ENCODE peak calls at places on chromosomes 3 and 15, in ten cellular contexts. R is left ventricle myocardium inferior; L is psoas muscle; B is stomach; W is fibroblast of lung; Y is Peyer's patch; M is CD8-positive, alpha-beta memory T cell; V is IMR-90; O is astrocyte; S is PC-3. C is an unnamed sample. For H3K4me1 and H3K9me3, the result is how much of the 10 kb centered on the place peaks cover.

GRCh38 chr15:70259640-70260066 is 161.9 kb upstream of the TLE3 start:
- DNase-seq in R (no peak), L (no peak), B (no peak), W (no peak), Y (no peak), M (no peak), V (no peak), O (no peak), S (no peak), C (no peak)

GRCh38 chr3:17808994-17809393 is 66.6 kb upstream of the TBC1D5 start:
- DNase-seq in R (no peak), L (no peak), B (no peak), W (peak), Y (no peak), M (no peak), V (peak), O (peak), S (peak), C (no peak)

GRCh38 chr3:187049462-187050101 is 89.7 kb downstream of the RPL39L start:
- DNase-seq in R (no peak), L (no peak), B (no peak), W (no peak), Y (no peak), M (no peak), V (no peak), O (no peak), S (no peak), C (no peak)

GRCh38 chr3:197031315-197032285 is 2.0 kb upstream of the MELTF start:
- DNase-seq in R (peak), L (peak), B (peak), W (peak), Y (peak), M (no peak), V (peak), O (peak), S (peak), C (peak)

GRCh38 chr3:9915252-9916141 is 1.4 kb upstream of the IL17RC start:
- DNase-seq in R (peak), L (peak), B (peak), W (peak), Y (peak), M (no peak), V (peak), O (peak), S (peak), C (no peak)

GRCh38 chr15:31459011-31459748 is 132.5 kb downstream of the KLF13 start:
- DNase-seq in R (no peak), L (no peak), B (peak), W (no peak), Y (no peak), M (no peak), V (peak), O (no peak), S (no peak), C (no peak)

GRCh38 chr15:94135748-94136147 is 95.6 kb upstream of the MCTP2 start:
- DNase-seq in R (no peak), L (no peak), B (no peak), W (no peak), Y (no peak), M (no peak), V (no peak), O (no peak), S (peak), C (no peak)

GRCh38 chr3:145776782-145777408 is 384.1 kb downstream of the PLOD2 start:
- DNase-seq in R (no peak), L (no peak), B (peak), W (peak), Y (no peak), M (no peak), V (peak), O (peak), S (peak), C (no peak)

GRCh38 chr3:121411554-121411953 is 134.2 kb downstream of the POLQ start:
- DNase-seq in R (no peak), L (no peak), B (no peak), W (peak), Y (no peak), M (no peak), V (peak), O (peak), S (peak), C (no peak)

GRCh38 chr3:14508966-14509795 is 31.0 kb downstream of the GRIP2 start:
- DNase-seq in R (peak), L (peak), B (peak), W (peak), Y (peak), M (peak), V (peak), O (no peak), S (peak), C (no peak)

GRCh38 chr3:55964491-55964980 is 477.4 kb upstream of the WNT5A start:
- DNase-seq in R (no peak), L (no peak), B (no peak), W (peak), Y (no peak), M (no peak), V (no peak), O (peak), S (no peak), C (no peak)

GRCh38 chr3:32460031-32460749 is 42.5 kb downstream of the CMTM6 start:
- DNase-seq in R (no peak), L (no peak), B (no peak), W (no peak), Y (no peak), M (peak), V (no peak), O (no peak), S (no peak), C (no peak)

GRCh38 chr3:69738291-69738690 is 973 bp upstream of the MITF start:
- DNase-seq in R (no peak), L (no peak), B (no peak), W (peak), Y (no peak), M (no peak), V (peak), O (peak), S (peak), C (no peak)

GRCh38 chr3:74149466-74149865 is 465.0 kb downstream of the CNTN3 start:
- DNase-seq in R (no peak), L (no peak), B (no peak), W (no peak), Y (no peak), M (no peak), V (no peak), O (no peak), S (no peak), C (no peak)

GRCh38 chr3:127674793-127675189 is 2.0 kb downstream of the ABTB1 start:
- DNase-seq in R (peak), L (no peak), B (peak), W (no peak), Y (peak), M (no peak), V (no peak), O (no peak), S (no peak), C (no peak)

GRCh38 chr3:192170031-192170430 is 557.3 kb downstream of the FGF12 start:
- DNase-seq in R (no peak), L (no peak), B (no peak), W (peak), Y (no peak), M (no peak), V (no peak), O (peak), S (no peak), C (no peak)

GRCh38 chr3:53680026-53680425 is 166.2 kb downstream of the CHDH start:
- DNase-seq in R (peak), L (no peak), B (no peak), W (peak), Y (no peak), M (no peak), V (peak), O (no peak), S (no peak), C (no peak)

GRCh38 chr3:172145287-172145686 is 105.9 kb downstream of the FNDC3B start:
- DNase-seq in R (no peak), L (no peak), B (no peak), W (no peak), Y (no peak), M (no peak), V (no peak), O (no peak), S (no peak), C (no peak)

GRCh38 chr3:185176756-185177359 is 24.0 kb upstream of the C3orf70 start:
- DNase-seq in R (peak), L (no peak), B (no peak), W (peak), Y (no peak), M (no peak), V (peak), O (no peak), S (peak), C (no peak)

GRCh38 chr3:47005212-47006144 is 26.0 kb downstream of the NBEAL2 start:
- DNase-seq in R (no peak), L (peak), B (no peak), W (no peak), Y (peak), M (no peak), V (no peak), O (no peak), S (no peak), C (no peak)

GRCh38 chr3:142735462-142735861 is 11.6 kb downstream of the TRPC1 start:
- DNase-seq in R (no peak), L (no peak), B (no peak), W (no peak), Y (no peak), M (no peak), V (no peak), O (no peak), S (no peak), C (no peak)

GRCh38 chr15:87572381-87572780 is 684.2 kb downstream of the NTRK3 start:
- DNase-seq in R (no peak), L (no peak), B (no peak), W (peak), Y (no peak), M (no peak), V (no peak), O (peak), S (peak), C (no peak)

GRCh38 chr3:130834476-130834875 is 59.4 kb upstream of the ATP2C1 start:
- DNase-seq in R (no peak), L (no peak), B (no peak), W (peak), Y (no peak), M (no peak), V (peak), O (peak), S (peak), C (no peak)

GRCh38 chr3:50260027-50260941 is 8.7 kb upstream of the SEMA3B start:
- DNase-seq in R (peak), L (peak), B (peak), W (peak), Y (peak), M (peak), V (peak), O (peak), S (peak), C (peak)

GRCh38 chr15:47477253-47477652 is 240.1 kb upstream of the SEMA6D start:
- DNase-seq in R (no peak), L (no peak), B (no peak), W (no peak), Y (no peak), M (no peak), V (no peak), O (no peak), S (no peak), C (no peak)

GRCh38 chr3:174951023-174951422 is 91.9 kb downstream of the NAALADL2 start:
- DNase-seq in R (no peak), L (no peak), B (no peak), W (peak), Y (no peak), M (no peak), V (peak), O (peak), S (peak), C (no peak)

GRCh38 chr3:54841461-54841860 is 86.4 kb downstream of the LRTM1 start:
- DNase-seq in R (no peak), L (no peak), B (no peak), W (no peak), Y (no peak), M (no peak), V (no peak), O (no peak), S (no peak), C (no peak)

GRCh38 chr15:58521293-58521991 is 89.7 kb downstream of the LIPC start:
- DNase-seq in R (peak), L (peak), B (no peak), W (peak), Y (no peak), M (no peak), V (peak), O (peak), S (peak), C (no peak)

GRCh38 chr3:149018247-149018646 is 26.9 kb downstream of the GYG1 start:
- DNase-seq in R (no peak), L (no peak), B (no peak), W (peak), Y (no peak), M (no peak), V (peak), O (peak), S (no peak), C (no peak)

GRCh38 chr3:141499965-141500364 is 13.1 kb downstream of the RASA2 start:
- DNase-seq in R (no peak), L (no peak), B (no peak), W (no peak), Y (no peak), M (peak), V (no peak), O (no peak), S (no peak), C (no peak)

GRCh38 chr3:142035308-142035922 is 113.9 kb downstream of the TFDP2 start:
- DNase-seq in R (no peak), L (no peak), B (no peak), W (no peak), Y (no peak), M (no peak), V (no peak), O (no peak), S (no peak), C (no peak)

GRCh38 chr3:170222647-170223541 is 670 bp downstream of the PRKCI start:
- DNase-seq in R (no peak), L (no peak), B (peak), W (peak), Y (no peak), M (peak), V (peak), O (no peak), S (peak), C (peak)

GRCh38 chr15:45198337-45199135 is 10.8 kb upstream of the SHF start:
- DNase-seq in R (peak), L (peak), B (peak), W (peak), Y (peak), M (peak), V (peak), O (peak), S (peak), C (peak)

GRCh38 chr3:41598804-41599481 is 363.0 kb downstream of the ULK4 start:
- DNase-seq in R (no peak), L (no peak), B (no peak), W (peak), Y (no peak), M (no peak), V (peak), O (peak), S (no peak), C (no peak)

GRCh38 chr3:122151480-122151879 is 32.0 kb upstream of the CASR start:
- DNase-seq in R (no peak), L (no peak), B (no peak), W (no peak), Y (no peak), M (no peak), V (peak), O (no peak), S (peak), C (no peak)

GRCh38 chr15:59410448-59410896 is 27.5 kb upstream of the FAM81A start:
- DNase-seq in R (no peak), L (no peak), B (peak), W (peak), Y (no peak), M (no peak), V (no peak), O (peak), S (peak), C (no peak)

GRCh38 chr3:16072420-16073110 is 101.9 kb upstream of the GALNT15 start:
- DNase-seq in R (no peak), L (no peak), B (no peak), W (peak), Y (no peak), M (no peak), V (peak), O (peak), S (peak), C (no peak)

GRCh38 chr3:16070707-16071106 is 103.8 kb upstream of the GALNT15 start:
- DNase-seq in R (no peak), L (no peak), B (no peak), W (no peak), Y (no peak), M (no peak), V (no peak), O (no peak), S (no peak), C (no peak)

GRCh38 chr3:16069149-16069922 is 105.1 kb upstream of the GALNT15 start:
- DNase-seq in R (no peak), L (no peak), B (no peak), W (peak), Y (no peak), M (no peak), V (peak), O (peak), S (peak), C (no peak)

GRCh38 chr3:16073218-16073617 is 101.3 kb upstream of the GALNT15 start:
- DNase-seq in R (no peak), L (no peak), B (no peak), W (no peak), Y (no peak), M (no peak), V (no peak), O (no peak), S (peak), C (no peak)

DNA sequence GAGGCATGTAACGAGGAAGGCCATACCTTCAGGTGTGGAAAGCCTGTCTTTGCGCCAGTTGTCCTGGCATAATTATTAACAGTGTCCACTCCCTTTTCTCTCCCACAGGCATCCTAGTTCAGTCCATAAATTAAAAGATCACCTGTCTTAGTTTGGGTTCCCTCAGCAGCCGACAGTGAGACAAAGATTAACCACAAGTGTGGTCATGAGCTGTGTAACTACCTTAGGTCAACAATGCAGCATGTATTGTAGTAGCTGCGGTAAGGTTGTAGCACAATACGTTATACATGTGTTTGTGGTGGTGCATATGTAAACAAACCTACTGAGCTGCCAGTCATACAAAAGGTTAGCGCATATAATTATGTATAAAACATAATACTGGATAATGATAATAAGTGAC is 103.2 kb upstream of the GALNT15 start:
- DNase-seq in R (no peak), L (no peak), B (no peak), W (peak), Y (no peak), M (no peak), V (no peak), O (peak), S (peak), C (no peak)
- H3K4me1 ChIP-seq in R (under half), L (under half), B (under half), W (under half), Y (under half), M (under half), V (under half), O (under half), S (half or more), C (under half)

GRCh38 chr3:195153653-195154052 is 117.3 kb downstream of the XXYLT1 start:
- DNase-seq in R (no peak), L (no peak), B (no peak), W (no peak), Y (no peak), M (no peak), V (peak), O (no peak), S (no peak), C (no peak)

GRCh38 chr3:195153121-195153520 is 117.8 kb downstream of the XXYLT1 start:
- DNase-seq in R (no peak), L (peak), B (no peak), W (no peak), Y (no peak), M (no peak), V (peak), O (no peak), S (no peak), C (no peak)

GRCh38 chr3:195150194-195151118 is 120.5 kb downstream of the XXYLT1 start:
- DNase-seq in R (peak), L (peak), B (peak), W (peak), Y (peak), M (peak), V (peak), O (peak), S (peak), C (peak)

GRCh38 chr3:195151402-195151801 is 119.6 kb downstream of the XXYLT1 start:
- DNase-seq in R (no peak), L (no peak), B (no peak), W (no peak), Y (no peak), M (no peak), V (no peak), O (no peak), S (no peak), C (no peak)

DNA sequence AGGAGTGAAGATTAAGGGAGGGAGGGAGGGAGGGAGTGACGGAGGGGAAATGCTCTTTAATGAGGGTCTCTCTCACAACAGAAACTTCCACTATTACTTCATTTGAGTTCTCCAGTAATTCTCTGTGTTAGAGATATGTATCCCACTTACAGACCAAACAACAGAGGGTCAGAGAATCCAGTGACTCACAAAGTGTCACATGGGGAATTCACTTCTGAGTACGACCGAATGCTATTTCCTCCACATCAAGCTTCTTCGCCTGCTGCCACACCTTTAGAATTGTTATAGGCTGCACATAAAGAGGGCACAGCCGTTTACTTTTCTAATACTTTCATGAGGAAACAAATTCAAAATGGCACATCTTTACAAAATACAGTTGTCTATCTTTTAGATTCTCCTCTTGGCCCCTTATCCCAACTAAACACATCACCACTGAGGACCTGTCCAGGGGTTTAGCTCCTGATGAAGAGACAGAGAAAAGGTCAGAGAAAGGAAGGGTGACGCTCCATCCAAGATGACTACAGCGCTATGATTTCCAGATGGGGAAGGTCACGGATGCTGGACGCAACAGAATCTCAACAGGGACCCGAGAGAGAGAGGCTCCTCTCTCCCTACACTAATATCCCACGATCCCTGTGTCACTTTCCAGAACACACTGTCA is 119.0 kb downstream of the XXYLT1 start:
- DNase-seq in R (no peak), L (no peak), B (no peak), W (peak), Y (no peak), M (no peak), V (peak), O (peak), S (peak), C (no peak)
- H3K27ac ChIP-seq in R (peak), L (peak), B (peak), W (peak), Y (no peak), M (no peak), V (peak), O (peak), S (peak), C (no peak)

DNA sequence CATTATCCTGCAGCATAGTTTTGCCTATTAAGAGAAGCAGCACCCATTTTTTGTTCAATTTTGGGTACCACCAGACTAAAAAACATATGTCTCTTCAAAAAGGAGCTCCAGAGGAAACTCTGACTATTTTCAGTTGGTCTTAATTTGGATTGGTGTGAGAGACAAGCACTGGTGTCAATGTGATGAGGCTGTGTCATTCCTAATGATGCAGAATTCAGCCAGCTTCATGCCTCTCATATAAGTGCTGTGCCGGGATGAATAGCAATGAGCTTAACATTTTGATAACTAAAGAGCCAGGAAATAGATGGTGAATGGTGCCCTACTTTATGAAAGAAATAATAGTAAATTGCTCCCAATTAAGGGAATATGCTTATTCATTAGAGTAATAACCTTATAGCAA is 15.9 kb downstream of the POPDC2 start:
- DNase-seq in R (no peak), L (no peak), B (no peak), W (no peak), Y (no peak), M (no peak), V (no peak), O (no peak), S (no peak), C (no peak)
- H3K9me3 ChIP-seq in R (under half), L (under half), B (under half), W (under half), Y (under half), M (under half), V (under half), O (under half), S (under half), C (under half)

DNA sequence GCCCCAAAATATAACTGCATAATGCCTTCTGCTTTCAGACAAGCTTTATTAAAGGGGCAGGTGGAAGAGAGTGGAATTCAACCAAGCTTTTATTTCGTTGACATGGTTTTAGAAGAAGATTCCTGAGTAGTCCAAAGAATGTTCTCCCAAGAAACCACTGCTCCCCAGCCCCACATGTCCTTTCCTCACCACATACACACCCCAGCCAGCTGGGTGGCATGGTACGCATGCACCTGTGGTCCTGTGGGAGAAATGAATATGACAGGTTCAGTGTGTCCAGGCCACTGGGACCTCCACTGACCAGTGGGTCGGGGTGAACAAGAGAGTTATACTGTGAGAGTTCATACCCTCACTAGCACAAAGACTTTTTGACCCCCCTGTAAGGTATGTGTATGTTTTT is 30.2 kb downstream of the ARID3B start:
- DNase-seq in R (no peak), L (no peak), B (no peak), W (no peak), Y (no peak), M (no peak), V (no peak), O (no peak), S (no peak), C (no peak)
- H3K4me1 ChIP-seq in R (under half), L (under half), B (under half), W (under half), Y (under half), M (under half), V (under half), O (under half), S (under half), C (under half)